ENCODE peak calls at places on chromosomes 11 and 22, in nine cellular contexts. Y is neural progenitor cell, A is transverse colon, H is left ventricle myocardium inferior, E is prostate gland, U is RWPE2, Z is neuronal stem cell, N is GM23248, K is iPS DF 6.9. L is an unnamed sample.
A peak's percentile ranks its signal among the peaks of the same experiment; 100 is the strongest.

GRCh38 chr11:67354314-67355022 is 1.1 kb upstream of the POLD4 start:
- DNase-seq in Y (peak; percentile 29), A (peak; percentile 90), H (peak; percentile 60), E (no peak), U (peak; percentile 93), Z (no peak), N (peak; percentile 97), K (no peak), L (no peak)

GRCh38 chr22:42614312-42615091 is at the start of gene POLDIP3:
- DNase-seq in Y (peak; percentile 99), A (peak; percentile 100), H (peak; percentile 99), E (peak; percentile 98), U (peak; percentile 98), Z (peak; percentile 98), N (peak; percentile 100), K (peak; percentile 88), L (peak; percentile 99)

GRCh38 chr11:116787786-116788486 is at the start of gene ZPR1:
- DNase-seq in Y (peak; percentile 73), A (peak; percentile 91), H (peak; percentile 88), E (peak; percentile 76), U (no peak), Z (peak; percentile 51), N (peak; percentile 89), K (no peak), L (peak; percentile 71)

GRCh38 chr11:104361975-104362374 is 198.0 kb upstream of the PDGFD start:
- DNase-seq in Y (no peak), A (no peak), H (no peak), E (no peak), U (no peak), Z (no peak), N (no peak), K (no peak), L (no peak)

GRCh38 chr11:83566948-83567347 is 280.8 kb upstream of the CCDC90B start:
- DNase-seq in Y (no peak), A (no peak), H (no peak), E (no peak), U (no peak), Z (no peak), N (peak; percentile 93), K (no peak), L (peak; percentile 16)

GRCh38 chr22:35219012-35219411 is 38.3 kb upstream of the HMGXB4 start:
- DNase-seq in Y (no peak), A (no peak), H (no peak), E (no peak), U (no peak), Z (no peak), N (peak; percentile 75), K (no peak), L (peak; percentile 14)

GRCh38 chr22:23214398-23214797 is 34.1 kb downstream of the BCR start:
- DNase-seq in Y (no peak), A (no peak), H (no peak), E (no peak), U (no peak), Z (no peak), N (no peak), K (no peak), L (no peak)

GRCh38 chr11:83070878-83071640 is 638 bp downstream of the RAB30 start:
- DNase-seq in Y (peak; percentile 60), A (peak; percentile 49), H (peak; percentile 50), E (peak; percentile 32), U (no peak), Z (peak; percentile 11), N (peak; percentile 53), K (no peak), L (peak; percentile 44)

GRCh38 chr22:19940536-19941364 is 822 bp upstream of the COMT start:
- DNase-seq in Y (no peak), A (no peak), H (no peak), E (no peak), U (no peak), Z (no peak), N (peak; percentile 36), K (no peak), L (no peak)

GRCh38 chr11:17775507-17776212 is 41.1 kb downstream of the KCNC1 start:
- DNase-seq in Y (no peak), A (no peak), H (no peak), E (no peak), U (no peak), Z (no peak), N (no peak), K (no peak), L (no peak)

GRCh38 chr11:75421035-75421602 is 11.9 kb downstream of the KLHL35 start:
- DNase-seq in Y (peak; percentile 53), A (no peak), H (no peak), E (no peak), U (no peak), Z (no peak), N (no peak), K (no peak), L (no peak)

GRCh38 chr11:13249992-13250391 is 27.6 kb upstream of the BMAL1 start:
- DNase-seq in Y (peak; percentile 20), A (no peak), H (no peak), E (no peak), U (no peak), Z (no peak), N (peak; percentile 26), K (no peak), L (peak; percentile 14)

GRCh38 chr11:29260939-29261705 is 755.7 kb downstream of the KCNA4 start:
- DNase-seq in Y (no peak), A (no peak), H (no peak), E (no peak), U (peak; percentile 56), Z (no peak), N (peak; percentile 17), K (no peak), L (no peak)

GRCh38 chr11:102573851-102574250 is 43.3 kb upstream of the MMP7 start:
- DNase-seq in Y (no peak), A (no peak), H (no peak), E (no peak), U (no peak), Z (no peak), N (no peak), K (no peak), L (no peak)

DNA sequence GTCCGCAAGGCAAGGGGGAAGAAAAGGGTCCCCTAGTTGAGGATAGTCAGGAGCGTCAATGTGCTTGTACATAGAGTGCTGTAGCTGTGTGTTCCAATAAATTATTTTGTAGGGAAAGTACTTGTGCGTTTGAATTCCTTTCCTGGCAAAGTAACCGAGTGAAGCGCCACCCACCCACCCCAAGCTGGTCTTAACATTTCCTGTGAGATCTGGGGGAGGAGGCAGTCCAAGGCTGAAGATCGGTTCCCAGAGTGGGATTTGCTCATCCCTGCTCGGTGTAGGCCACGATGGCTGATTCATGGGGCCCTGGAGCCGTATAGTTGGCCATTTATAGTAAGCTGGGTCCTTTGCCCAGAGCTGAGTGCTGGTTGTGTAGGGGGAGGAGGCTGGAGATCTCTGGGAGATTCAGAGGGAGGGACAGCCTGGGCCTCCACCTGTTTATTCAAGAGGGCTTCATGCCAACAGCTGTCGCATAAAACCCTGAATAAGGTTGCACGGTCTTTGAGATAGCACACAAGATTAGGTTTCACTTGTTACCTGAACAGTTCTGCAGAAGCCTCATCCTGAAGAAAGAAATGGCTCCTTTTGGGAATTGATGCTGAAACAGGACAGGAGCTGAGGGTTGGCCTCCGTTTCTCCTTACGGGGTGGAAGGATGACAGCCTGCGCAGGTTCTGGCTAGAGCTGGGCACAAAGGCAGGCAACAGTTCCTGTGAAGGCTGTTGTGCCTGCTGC is 2.4 kb downstream of the ATF4 start:
- DNase-seq in Y (peak; percentile 23), A (peak; percentile 69), H (no peak), E (peak; percentile 82), U (no peak), Z (no peak), N (peak; percentile 92), K (no peak), L (peak; percentile 72)
- H3K4me1 ChIP-seq in Y (peaks cover 20% of the 10 kb centered on the region), A (peaks cover 29% of the 10 kb centered on the region), H (peaks cover 80% of the 10 kb centered on the region), E (peaks cover 17% of the 10 kb centered on the region), U (peaks cover 3% of the 10 kb centered on the region), Z (peaks cover 24% of the 10 kb centered on the region), N (peaks cover 20% of the 10 kb centered on the region), K (peaks cover 5% of the 10 kb centered on the region), L (peaks cover 26% of the 10 kb centered on the region)

DNA sequence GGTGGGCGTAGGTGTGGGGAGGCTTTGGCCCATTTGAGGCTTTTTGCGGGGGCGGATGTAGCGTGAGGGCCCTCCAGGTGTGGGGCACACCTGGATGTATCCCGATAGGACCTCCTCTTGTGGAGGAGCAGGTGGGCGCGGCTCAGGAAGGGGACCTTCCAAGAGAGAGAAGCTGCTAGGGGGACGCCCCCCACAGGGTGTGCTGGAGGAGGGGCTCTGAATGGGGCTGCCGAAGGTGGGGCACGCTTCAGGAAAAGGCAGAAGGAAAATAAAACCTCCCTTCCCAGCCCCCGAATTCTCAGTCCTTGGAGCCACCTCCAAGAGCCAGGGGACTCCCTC is 621 bp downstream of the SGSM1 start:
- DNase-seq in Y (peak; percentile 24), A (no peak), H (no peak), E (no peak), U (no peak), Z (no peak), N (no peak), K (no peak), L (no peak)
- H3K4me1 ChIP-seq in Y (peaks cover 24% of the 10 kb centered on the region), A (no peaks in the 10 kb centered on the region), H (peaks cover 52% of the 10 kb centered on the region), E (peaks cover 5% of the 10 kb centered on the region), U (no peaks in the 10 kb centered on the region), Z (peaks cover 22% of the 10 kb centered on the region), N (no peaks in the 10 kb centered on the region), K (no peaks in the 10 kb centered on the region), L (no peaks in the 10 kb centered on the region)

DNA sequence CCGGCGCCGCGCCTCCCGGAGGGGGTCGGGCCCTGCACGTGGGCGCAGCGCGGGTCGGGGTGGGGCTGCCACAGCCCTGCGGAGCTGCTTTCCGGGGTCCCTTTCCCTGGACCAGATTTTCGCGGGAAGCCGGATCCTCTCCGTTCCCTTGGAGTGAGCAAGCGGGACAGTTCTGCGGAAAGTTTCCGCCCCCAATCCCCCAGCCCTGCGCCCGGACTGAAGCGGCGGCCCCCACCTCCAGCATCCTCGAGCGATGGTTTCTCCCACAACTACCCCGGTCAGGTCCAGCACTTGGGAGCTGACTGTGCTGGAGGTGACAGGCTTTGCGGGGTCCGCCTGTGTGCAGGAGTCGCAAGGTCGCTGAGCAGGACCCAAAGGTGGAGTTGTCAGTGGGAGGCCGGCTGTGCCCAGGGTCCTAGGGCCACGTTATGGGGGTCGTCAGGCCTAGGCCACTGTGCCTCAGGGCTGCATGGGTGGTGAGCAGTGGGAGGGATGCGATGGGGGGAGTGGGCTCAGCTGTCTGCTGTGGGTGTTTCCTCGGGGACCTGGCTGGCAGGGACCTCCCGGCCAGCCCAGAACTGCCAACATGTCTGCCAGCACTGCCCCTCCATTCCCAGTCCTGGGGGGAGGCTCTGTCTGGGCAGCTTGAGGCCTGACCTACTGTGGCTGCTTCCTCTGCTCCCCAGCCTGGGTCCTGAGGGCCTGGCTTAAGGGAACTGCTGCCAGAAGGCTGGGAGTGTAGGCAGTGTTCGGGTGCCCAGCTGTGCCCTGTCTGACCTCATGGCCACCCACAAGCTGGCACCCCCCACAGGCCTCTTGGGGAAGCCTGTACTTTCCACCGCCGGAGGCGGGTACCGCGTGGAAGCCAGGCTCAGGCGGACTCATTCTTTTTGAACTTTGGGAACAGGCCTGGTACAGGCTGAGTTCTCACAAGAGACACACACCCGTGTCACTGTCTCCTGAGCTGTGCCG is 726 bp downstream of the ST3GAL4 start:
- DNase-seq in Y (no peak), A (no peak), H (peak; percentile 55), E (no peak), U (peak; percentile 58), Z (no peak), N (peak; percentile 81), K (no peak), L (no peak)
- H3K4me1 ChIP-seq in Y (peaks cover 32% of the 10 kb centered on the region), A (peaks cover 20% of the 10 kb centered on the region), H (peaks cover 94% of the 10 kb centered on the region), E (no peaks in the 10 kb centered on the region), U (peaks cover 29% of the 10 kb centered on the region), Z (peaks cover 20% of the 10 kb centered on the region), N (peaks cover 65% of the 10 kb centered on the region), K (peaks cover 10% of the 10 kb centered on the region), L (peaks cover 15% of the 10 kb centered on the region)

DNA sequence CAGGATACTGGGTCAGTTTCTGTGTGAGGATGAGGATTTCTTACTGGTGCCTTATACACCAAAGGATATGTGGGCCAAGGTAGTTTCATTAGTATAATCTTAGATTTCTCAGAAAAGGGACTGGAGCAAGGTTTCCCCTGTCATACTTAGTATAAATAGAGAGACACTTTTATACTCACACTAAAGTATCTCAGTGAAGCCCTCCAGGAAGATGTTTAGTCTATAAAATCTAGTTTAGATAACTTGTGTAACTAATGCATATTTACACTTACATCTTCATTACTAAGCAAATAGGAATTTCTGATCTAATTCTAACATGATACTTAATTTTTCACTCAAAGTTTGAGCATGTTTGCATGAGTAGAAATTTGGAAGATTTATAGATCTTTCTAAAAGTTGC is 11.1 kb downstream of the EMSY start:
- DNase-seq in Y (no peak), A (no peak), H (no peak), E (no peak), U (no peak), Z (no peak), N (peak; percentile 7), K (no peak), L (no peak)
- H3K4me1 ChIP-seq in Y (peaks cover 73% of the 10 kb centered on the region), A (no peaks in the 10 kb centered on the region), H (peaks cover 13% of the 10 kb centered on the region), E (no peaks in the 10 kb centered on the region), U (peaks cover 3% of the 10 kb centered on the region), Z (peaks cover 4% of the 10 kb centered on the region), N (peaks cover 15% of the 10 kb centered on the region), K (peaks cover 2% of the 10 kb centered on the region), L (peaks cover 34% of the 10 kb centered on the region)